ENCODE peak calls at places on chromosomes 5 and 9, in five cellular contexts. One of them, this sample, is unnamed.

GRCh38 chr9:133514475-133515239 is 10.1 kb downstream of the MYMK start:
- DNase-seq in stomach: no peak
- DNase-seq in RPMI7951: no peak
- DNase-seq in NCI-H2029: peak; percentile 83
- DNase-seq in ecto neural progenitor cell: no peak
- DNase-seq in this sample: peak; percentile 23

GRCh38 chr9:120866651-120867050 is 10.3 kb downstream of the PHF19 start:
- DNase-seq in stomach: no peak
- DNase-seq in RPMI7951: no peak
- DNase-seq in NCI-H2029: no peak
- DNase-seq in ecto neural progenitor cell: no peak
- DNase-seq in this sample: no peak

GRCh38 chr9:101738566-101739183 is at the start of gene GRIN3A:
- DNase-seq in stomach: no peak
- DNase-seq in RPMI7951: no peak
- DNase-seq in NCI-H2029: no peak
- DNase-seq in ecto neural progenitor cell: peak; percentile 67
- DNase-seq in this sample: no peak

GRCh38 chr9:115022760-115023434 is 92.5 kb upstream of the TNFSF8 start:
- DNase-seq in stomach: no peak
- DNase-seq in RPMI7951: peak; percentile 91
- DNase-seq in NCI-H2029: no peak
- DNase-seq in ecto neural progenitor cell: no peak
- DNase-seq in this sample: no peak

GRCh38 chr5:55724276-55724675 is 12.2 kb upstream of the SLC38A9 start:
- DNase-seq in stomach: no peak
- DNase-seq in RPMI7951: no peak
- DNase-seq in NCI-H2029: no peak
- DNase-seq in ecto neural progenitor cell: no peak
- DNase-seq in this sample: no peak

GRCh38 chr5:151751091-151751490 is 7.3 kb downstream of the ATOX1 start:
- DNase-seq in stomach: no peak
- DNase-seq in RPMI7951: no peak
- DNase-seq in NCI-H2029: no peak
- DNase-seq in ecto neural progenitor cell: no peak
- DNase-seq in this sample: no peak

GRCh38 chr9:121222524-121223171 is 21.0 kb upstream of the RAB14 start:
- DNase-seq in stomach: no peak
- DNase-seq in RPMI7951: peak; percentile 61
- DNase-seq in NCI-H2029: peak; percentile 71
- DNase-seq in ecto neural progenitor cell: no peak
- DNase-seq in this sample: no peak

GRCh38 chr5:76547242-76547890 is 75.8 kb downstream of the F2RL2 start:
- DNase-seq in stomach: no peak
- DNase-seq in RPMI7951: no peak
- DNase-seq in NCI-H2029: no peak
- DNase-seq in ecto neural progenitor cell: no peak
- DNase-seq in this sample: no peak

GRCh38 chr5:118967059-118967508 is 21.3 kb downstream of the DTWD2 start:
- DNase-seq in stomach: no peak
- DNase-seq in RPMI7951: no peak
- DNase-seq in NCI-H2029: no peak
- DNase-seq in ecto neural progenitor cell: no peak
- DNase-seq in this sample: no peak

GRCh38 chr9:110502842-110503241 is 76.7 kb downstream of the SVEP1 start:
- DNase-seq in stomach: no peak
- DNase-seq in RPMI7951: no peak
- DNase-seq in NCI-H2029: no peak
- DNase-seq in ecto neural progenitor cell: no peak
- DNase-seq in this sample: no peak

GRCh38 chr5:181052526-181052927 is 12.5 kb downstream of the BTNL9 start:
- DNase-seq in stomach: no peak
- DNase-seq in RPMI7951: no peak
- DNase-seq in NCI-H2029: no peak
- DNase-seq in ecto neural progenitor cell: peak; percentile 62
- DNase-seq in this sample: no peak

GRCh38 chr5:93503598-93504067 is 77.4 kb downstream of the NR2F1-AS1 start:
- DNase-seq in stomach: no peak
- DNase-seq in RPMI7951: peak; percentile 85
- DNase-seq in NCI-H2029: no peak
- DNase-seq in ecto neural progenitor cell: no peak
- DNase-seq in this sample: no peak

GRCh38 chr5:119417891-119418781 is 34.2 kb upstream of the HSD17B4 start:
- DNase-seq in stomach: no peak
- DNase-seq in RPMI7951: peak; percentile 61
- DNase-seq in NCI-H2029: no peak
- DNase-seq in ecto neural progenitor cell: no peak
- DNase-seq in this sample: no peak

GRCh38 chr9:131980267-131980916 is 99.3 kb downstream of the MED27 start:
- DNase-seq in stomach: no peak
- DNase-seq in RPMI7951: no peak
- DNase-seq in NCI-H2029: no peak
- DNase-seq in ecto neural progenitor cell: no peak
- DNase-seq in this sample: no peak

GRCh38 chr9:109510506-109510905 is 12.4 kb upstream of the PTPN3 start:
- DNase-seq in stomach: no peak
- DNase-seq in RPMI7951: no peak
- DNase-seq in NCI-H2029: no peak
- DNase-seq in ecto neural progenitor cell: no peak
- DNase-seq in this sample: no peak

GRCh38 chr9:86562691-86563090 is 208.5 kb upstream of the TUT7 start:
- DNase-seq in stomach: no peak
- DNase-seq in RPMI7951: no peak
- DNase-seq in NCI-H2029: no peak
- DNase-seq in ecto neural progenitor cell: no peak
- DNase-seq in this sample: no peak

This sample was measured in SHP77 treated with DMSO at 0.1 percent for 48 hours.